ENCODE peak calls at places on chromosomes 12 and 14, in nine cellular contexts. D, S, O, N, Y, E, T, W and Z are unnamed samples.

GRCh38 chr14:42222924-42223471 is 616.3 kb downstream of the LRFN5 start:
- DNase-seq in D (no peak), S (no peak), O (no peak), N (peak; percentile 84), Y (no peak), E (no peak), T (no peak), W (no peak), Z (no peak)

GRCh38 chr12:122072031-122072970 is 6.3 kb upstream of the MLXIP start:
- DNase-seq in D (no peak), S (no peak), O (no peak), N (peak; percentile 94), Y (peak; percentile 61), E (peak; percentile 94), T (no peak), W (peak; percentile 72), Z (no peak)

GRCh38 chr12:64256166-64256800 is 34.2 kb upstream of the KICS2 start:
- DNase-seq in D (no peak), S (peak; percentile 27), O (no peak), N (peak; percentile 94), Y (no peak), E (no peak), T (peak; percentile 35), W (no peak), Z (no peak)

GRCh38 chr12:77999074-77999715 is 168.5 kb downstream of the NAV3 start:
- DNase-seq in D (no peak), S (no peak), O (no peak), N (no peak), Y (no peak), E (no peak), T (no peak), W (no peak), Z (no peak)

GRCh38 chr14:22837059-22837749 is 819 bp downstream of the MMP14 start:
- DNase-seq in D (peak; percentile 72), S (no peak), O (no peak), N (peak; percentile 77), Y (peak; percentile 71), E (no peak), T (peak; percentile 17), W (no peak), Z (no peak)

GRCh38 chr12:10553148-10553547 is 47.5 kb downstream of the EIF2S3B start:
- DNase-seq in D (no peak), S (no peak), O (peak; percentile 43), N (no peak), Y (no peak), E (no peak), T (no peak), W (no peak), Z (no peak)

GRCh38 chr14:100317897-100318808 is 5.0 kb upstream of the SLC25A47 start:
- DNase-seq in D (peak; percentile 84), S (peak; percentile 38), O (peak; percentile 71), N (peak; percentile 43), Y (peak; percentile 63), E (no peak), T (peak; percentile 78), W (peak; percentile 78), Z (no peak)

GRCh38 chr14:43407721-43408120 is 1099.4 kb downstream of the FSCB start:
- DNase-seq in D (no peak), S (no peak), O (no peak), N (no peak), Y (no peak), E (no peak), T (no peak), W (no peak), Z (no peak)

GRCh38 chr12:27780612-27781408 is 774 bp upstream of the MANSC4 start:
- DNase-seq in D (no peak), S (no peak), O (peak; percentile 33), N (peak; percentile 55), Y (peak; percentile 61), E (peak; percentile 32), T (peak; percentile 30), W (peak; percentile 24), Z (peak; percentile 11)

GRCh38 chr12:65962921-65963883 is 138.9 kb downstream of the HMGA2 start:
- DNase-seq in D (no peak), S (no peak), O (no peak), N (no peak), Y (peak; percentile 20), E (peak; percentile 17), T (peak; percentile 8), W (no peak), Z (peak; percentile 54)

GRCh38 chr12:72792889-72793288 is 520.7 kb downstream of the TRHDE start:
- DNase-seq in D (no peak), S (no peak), O (no peak), N (no peak), Y (no peak), E (no peak), T (no peak), W (no peak), Z (no peak)

GRCh38 chr12:11833174-11833895 is 183.9 kb downstream of the ETV6 start:
- DNase-seq in D (no peak), S (no peak), O (no peak), N (no peak), Y (no peak), E (no peak), T (no peak), W (no peak), Z (no peak)

GRCh38 chr12:130041983-130042812 is 120.1 kb upstream of the FZD10 start:
- DNase-seq in D (peak; percentile 64), S (peak; percentile 7), O (peak; percentile 35), N (peak; percentile 16), Y (peak; percentile 23), E (peak; percentile 79), T (peak; percentile 64), W (peak; percentile 38), Z (no peak)

GRCh38 chr12:130049666-130050065 is 112.6 kb upstream of the FZD10 start:
- DNase-seq in D (no peak), S (no peak), O (no peak), N (no peak), Y (no peak), E (no peak), T (no peak), W (no peak), Z (no peak)

GRCh38 chr12:130044991-130045621 is 117.2 kb upstream of the FZD10 start:
- DNase-seq in D (no peak), S (no peak), O (no peak), N (peak; percentile 0), Y (no peak), E (no peak), T (no peak), W (no peak), Z (no peak)

DNA sequence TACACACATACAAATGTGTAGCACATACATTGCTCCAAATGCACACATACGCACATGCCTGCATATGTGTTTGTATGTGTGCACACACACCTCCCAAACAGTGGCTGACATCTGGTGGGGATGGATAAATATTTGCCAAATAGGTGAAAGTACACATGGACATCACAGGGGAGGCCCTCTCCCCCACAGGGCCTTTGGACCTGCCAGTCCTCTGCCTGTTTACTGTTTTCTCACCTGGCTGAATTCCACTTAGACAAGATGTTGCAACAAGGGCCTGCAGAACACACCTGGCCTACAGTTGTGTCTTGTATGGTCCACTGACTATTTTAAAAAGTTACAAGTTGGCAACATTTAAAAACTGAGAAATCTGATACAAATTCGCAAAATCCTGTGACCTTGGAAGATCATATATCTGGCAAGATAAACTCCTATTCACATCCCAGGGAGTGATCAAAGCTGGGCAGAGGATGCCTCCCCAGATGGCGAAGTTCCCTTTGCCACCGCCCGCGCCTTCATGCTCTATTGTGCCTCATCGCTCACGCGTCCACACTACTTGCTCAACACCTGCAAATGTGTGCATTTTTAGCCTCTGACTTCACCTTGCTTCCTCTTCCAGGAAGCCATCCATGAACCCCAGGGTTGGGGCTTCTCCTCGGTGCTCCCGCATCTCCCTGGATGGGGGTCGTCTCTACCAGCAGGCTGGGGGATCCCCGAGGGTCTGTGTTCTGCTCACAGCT is 118.4 kb upstream of the FZD10 start:
- DNase-seq in D (no peak), S (no peak), O (no peak), N (no peak), Y (no peak), E (no peak), T (no peak), W (no peak), Z (no peak)
- H3K4me3 ChIP-seq in D (no peak overlapping the region), S (no peak overlapping the region), O (no peak overlapping the region), N (no peak overlapping the region), Y (no peak overlapping the region), E (no peak overlapping the region), T (no peak overlapping the region), W (no peak overlapping the region), Z (no peak overlapping the region)

GRCh38 chr14:89067293-89067972 is 243.0 kb downstream of the TTC8 start:
- DNase-seq in D (no peak), S (no peak), O (no peak), N (no peak), Y (no peak), E (no peak), T (no peak), W (no peak), Z (no peak)
- H3K27me3 ChIP-seq in D (no peaks in the 10 kb centered on the region), S (no peaks in the 10 kb centered on the region), O (no peaks in the 10 kb centered on the region), N (peaks cover 4% of the 10 kb centered on the region), Y (no peaks in the 10 kb centered on the region), E (no peaks in the 10 kb centered on the region), T (no peaks in the 10 kb centered on the region), W (no peaks in the 10 kb centered on the region), Z (no peaks in the 10 kb centered on the region)

DNA sequence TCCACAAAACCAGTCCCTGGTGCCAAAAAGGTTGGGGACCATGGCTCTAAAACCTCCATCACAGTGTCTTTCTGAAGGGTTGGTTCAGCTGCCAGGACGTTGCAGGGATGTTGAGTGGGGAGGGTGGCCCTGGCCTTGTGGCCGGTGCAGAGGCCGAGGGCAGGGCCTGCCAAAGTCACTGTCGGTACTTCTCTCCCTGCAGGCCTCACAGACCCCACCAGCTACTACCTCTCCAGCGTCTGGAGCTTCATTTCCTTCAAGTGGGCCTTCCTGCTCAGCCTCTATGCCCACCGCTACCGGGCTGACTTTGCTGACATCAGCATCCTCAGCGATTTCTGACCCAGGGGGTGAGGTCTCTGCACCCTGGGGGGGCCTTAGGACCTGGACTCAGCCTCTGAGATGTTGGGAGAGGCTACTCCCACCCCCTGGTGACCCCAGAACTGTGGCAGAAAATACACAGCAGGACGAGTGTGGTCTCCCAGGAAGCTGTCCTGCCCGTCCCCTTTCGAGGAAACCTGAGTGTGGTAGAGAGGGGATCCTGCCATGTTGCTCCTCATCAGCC is 7.0 kb downstream of the SLC48A1 start:
- DNase-seq in D (peak; percentile 35), S (no peak), O (no peak), N (no peak), Y (no peak), E (no peak), T (no peak), W (no peak), Z (no peak)
- H3K4me1 ChIP-seq in D (peaks cover 46% of the 10 kb centered on the region), S (no peaks in the 10 kb centered on the region), O (peaks cover 8% of the 10 kb centered on the region), N (peaks cover 35% of the 10 kb centered on the region), Y (peaks cover 24% of the 10 kb centered on the region), E (peaks cover 40% of the 10 kb centered on the region), T (peaks cover 41% of the 10 kb centered on the region), W (peaks cover 40% of the 10 kb centered on the region), Z (peaks cover 7% of the 10 kb centered on the region)

DNA sequence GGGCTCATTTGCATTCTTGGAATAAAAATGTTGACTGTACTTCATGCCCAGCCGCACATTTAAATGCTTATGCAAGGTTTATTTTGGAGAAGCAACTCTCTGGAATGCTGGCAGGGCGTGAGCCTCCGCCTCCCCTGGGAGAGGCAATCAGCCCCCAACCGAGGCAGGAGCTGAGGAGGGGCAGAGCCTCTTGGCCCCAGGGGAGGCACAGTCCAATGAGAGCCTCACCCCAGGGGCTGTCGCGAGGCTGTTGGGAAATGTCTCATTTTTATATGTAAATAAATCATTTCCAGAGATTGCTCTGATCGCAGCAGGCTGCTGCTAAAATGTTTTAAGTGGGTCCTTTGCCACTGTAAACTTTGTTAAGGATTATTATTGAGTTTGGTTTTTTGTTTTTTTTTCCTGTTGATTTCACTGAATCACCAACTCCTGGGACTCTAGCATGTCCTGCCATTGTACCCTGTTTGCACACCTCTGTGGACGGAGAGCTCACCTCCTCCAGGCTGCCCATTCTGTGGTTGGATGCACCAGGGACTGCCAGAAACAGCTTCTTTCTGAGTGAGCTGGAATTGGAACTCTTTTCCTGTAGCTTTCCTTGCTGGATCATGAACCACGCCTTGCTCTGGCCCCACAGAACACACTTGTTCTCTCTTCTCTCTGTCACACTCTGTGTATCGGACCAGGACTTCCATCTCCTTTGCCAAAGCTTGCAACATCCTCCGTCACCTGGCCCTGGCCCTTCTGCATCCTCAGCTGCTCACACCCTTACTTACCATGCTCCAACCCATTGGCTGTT is 46.9 kb upstream of the FAM181A start:
- DNase-seq in D (peak; percentile 71), S (no peak), O (no peak), N (peak; percentile 81), Y (peak; percentile 22), E (no peak), T (no peak), W (peak; percentile 40), Z (no peak)
- H3K4me3 ChIP-seq in D (peak overlapping the region; percentile 30), S (no peak overlapping the region), O (no peak overlapping the region), N (peak overlapping the region; percentile 56), Y (no peak overlapping the region), E (peak overlapping the region; percentile 7), T (no peak overlapping the region), W (no peak overlapping the region), Z (no peak overlapping the region)